ENCODE peak calls at places on chromosomes 11 and 22, in seven cellular contexts. One of them, this sample, is unnamed.

GRCh38 chr11:67442504-67443398 is 525 bp downstream of the CORO1B start:
- DNase-seq in H1: peak
- DNase-seq in trophoblast cell: no peak
- DNase-seq in IMR-90: no peak
- DNase-seq in mesendoderm: peak
- DNase-seq in H9: no peak
- DNase-seq in mesenchymal stem cell: peak
- DNase-seq in this sample: no peak

GRCh38 chr11:27349919-27350318 is 13.1 kb downstream of the CCDC34 start:
- DNase-seq in mesendoderm: no peak
- DNase-seq in IMR-90: no peak
- DNase-seq in H1: no peak
- DNase-seq in H9: no peak
- DNase-seq in trophoblast cell: no peak
- DNase-seq in mesenchymal stem cell: no peak
- DNase-seq in this sample: no peak

GRCh38 chr11:19843106-19843505 is 130.5 kb downstream of the NAV2 start:
- DNase-seq in trophoblast cell: no peak
- DNase-seq in H9: no peak
- DNase-seq in H1: no peak
- DNase-seq in IMR-90: no peak
- DNase-seq in mesendoderm: no peak
- DNase-seq in mesenchymal stem cell: no peak
- DNase-seq in this sample: no peak

GRCh38 chr11:119573858-119574257 is 150.9 kb upstream of the THY1 start:
- DNase-seq in H9: peak
- DNase-seq in mesendoderm: no peak
- DNase-seq in IMR-90: no peak
- DNase-seq in mesenchymal stem cell: no peak
- DNase-seq in H1: no peak
- DNase-seq in trophoblast cell: no peak
- DNase-seq in this sample: no peak

GRCh38 chr22:24434472-24435322 is 7.3 kb downstream of the ADORA2A start:
- DNase-seq in trophoblast cell: no peak
- DNase-seq in mesendoderm: no peak
- DNase-seq in mesenchymal stem cell: peak
- DNase-seq in H1: no peak
- DNase-seq in IMR-90: no peak
- DNase-seq in H9: no peak
- DNase-seq in this sample: no peak

GRCh38 chr11:131977854-131978253 is 607.4 kb downstream of the NTM start:
- DNase-seq in H1: no peak
- DNase-seq in H9: peak
- DNase-seq in mesendoderm: peak
- DNase-seq in IMR-90: peak
- DNase-seq in mesenchymal stem cell: peak
- DNase-seq in trophoblast cell: peak
- DNase-seq in this sample: no peak

GRCh38 chr11:28303477-28304191 is 195.4 kb downstream of the METTL15 start:
- DNase-seq in H9: no peak
- DNase-seq in mesenchymal stem cell: no peak
- DNase-seq in trophoblast cell: no peak
- DNase-seq in IMR-90: peak
- DNase-seq in mesendoderm: no peak
- DNase-seq in H1: no peak
- DNase-seq in this sample: no peak

GRCh38 chr11:131932584-131933360 is 562.4 kb downstream of the NTM start:
- DNase-seq in mesendoderm: no peak
- DNase-seq in IMR-90: no peak
- DNase-seq in trophoblast cell: no peak
- DNase-seq in H1: no peak
- DNase-seq in H9: no peak
- DNase-seq in mesenchymal stem cell: no peak
- DNase-seq in this sample: no peak

GRCh38 chr11:64753380-64754123 is 6.2 kb downstream of the PYGM start:
- DNase-seq in H1: no peak
- DNase-seq in mesendoderm: no peak
- DNase-seq in IMR-90: no peak
- DNase-seq in trophoblast cell: no peak
- DNase-seq in H9: peak
- DNase-seq in mesenchymal stem cell: no peak
- DNase-seq in this sample: no peak

GRCh38 chr11:62708423-62709261 is 1.2 kb downstream of the GNG3 start:
- DNase-seq in H9: peak
- DNase-seq in IMR-90: no peak
- DNase-seq in mesendoderm: peak
- DNase-seq in mesenchymal stem cell: no peak
- DNase-seq in H1: peak
- DNase-seq in trophoblast cell: no peak
- DNase-seq in this sample: no peak

GRCh38 chr11:28289444-28289843 is 181.3 kb downstream of the METTL15 start:
- DNase-seq in H9: no peak
- DNase-seq in trophoblast cell: no peak
- DNase-seq in H1: no peak
- DNase-seq in mesendoderm: peak
- DNase-seq in IMR-90: no peak
- DNase-seq in mesenchymal stem cell: no peak
- DNase-seq in this sample: no peak

GRCh38 chr22:48693377-48694135 is 1134.1 kb downstream of the BRD1 start:
- DNase-seq in mesenchymal stem cell: no peak
- DNase-seq in trophoblast cell: no peak
- DNase-seq in H9: no peak
- DNase-seq in mesendoderm: no peak
- DNase-seq in H1: no peak
- DNase-seq in IMR-90: no peak
- DNase-seq in this sample: no peak

GRCh38 chr11:22832315-22833041 is 2.9 kb upstream of the SVIP start:
- DNase-seq in mesenchymal stem cell: peak
- DNase-seq in IMR-90: no peak
- DNase-seq in H1: no peak
- DNase-seq in mesendoderm: no peak
- DNase-seq in H9: no peak
- DNase-seq in trophoblast cell: no peak
- DNase-seq in this sample: no peak

GRCh38 chr11:6932150-6932549 is 5.9 kb downstream of the ZNF215 start:
- DNase-seq in IMR-90: no peak
- DNase-seq in mesendoderm: no peak
- DNase-seq in trophoblast cell: no peak
- DNase-seq in H1: no peak
- DNase-seq in mesenchymal stem cell: no peak
- DNase-seq in H9: no peak
- DNase-seq in this sample: no peak

GRCh38 chr22:26648011-26648497 is 9.3 kb upstream of the MIAT start:
- DNase-seq in IMR-90: no peak
- DNase-seq in mesenchymal stem cell: no peak
- DNase-seq in H1: peak
- DNase-seq in H9: peak
- DNase-seq in trophoblast cell: no peak
- DNase-seq in mesendoderm: peak
- DNase-seq in this sample: peak

GRCh38 chr11:113521737-113522517 is 46.7 kb upstream of the DRD2 start:
- DNase-seq in H9: no peak
- DNase-seq in mesenchymal stem cell: no peak
- DNase-seq in IMR-90: no peak
- DNase-seq in trophoblast cell: no peak
- DNase-seq in H1: no peak
- DNase-seq in mesendoderm: no peak
- DNase-seq in this sample: no peak

GRCh38 chr11:113387605-113388211 is at the start of gene ANKK1:
- DNase-seq in mesenchymal stem cell: no peak
- DNase-seq in H9: peak
- DNase-seq in H1: peak
- DNase-seq in trophoblast cell: peak
- DNase-seq in mesendoderm: peak
- DNase-seq in IMR-90: no peak
- DNase-seq in this sample: peak

GRCh38 chr11:45450189-45450588 is 164.0 kb upstream of the SYT13 start:
- DNase-seq in IMR-90: peak
- DNase-seq in mesenchymal stem cell: no peak
- DNase-seq in mesendoderm: no peak
- DNase-seq in H1: no peak
- DNase-seq in H9: no peak
- DNase-seq in trophoblast cell: no peak
- DNase-seq in this sample: no peak

GRCh38 chr11:117538256-117538655 is 210.6 kb downstream of the CEP164 start:
- DNase-seq in H9: no peak
- DNase-seq in mesendoderm: no peak
- DNase-seq in IMR-90: no peak
- DNase-seq in H1: no peak
- DNase-seq in mesenchymal stem cell: no peak
- DNase-seq in trophoblast cell: no peak
- DNase-seq in this sample: no peak

GRCh38 chr22:35219012-35219411 is 38.3 kb upstream of the HMGXB4 start:
- DNase-seq in IMR-90: peak
- DNase-seq in mesendoderm: peak
- DNase-seq in mesenchymal stem cell: peak
- DNase-seq in trophoblast cell: peak
- DNase-seq in H1: no peak
- DNase-seq in H9: no peak
- DNase-seq in this sample: no peak

GRCh38 chr11:80944758-80945157 is 1503.9 kb upstream of the TENM4 start:
- DNase-seq in H1: no peak
- DNase-seq in IMR-90: no peak
- DNase-seq in H9: no peak
- DNase-seq in mesenchymal stem cell: no peak
- DNase-seq in mesendoderm: no peak
- DNase-seq in trophoblast cell: no peak
- DNase-seq in this sample: no peak
- H2AK5ac ChIP-seq in H1: no peak
- H2AK5ac ChIP-seq in IMR-90: no peak
- H2AK5ac ChIP-seq in H9: no peak
- H2AK5ac ChIP-seq in mesenchymal stem cell: no peak
- H2AK5ac ChIP-seq in mesendoderm: no peak
- H2AK5ac ChIP-seq in trophoblast cell: no peak
- H2AK5ac ChIP-seq in this sample: no peak

GRCh38 chr11:92123540-92123939 is 101.1 kb upstream of the FAT3 start:
- DNase-seq in H1: no peak
- DNase-seq in H9: no peak
- DNase-seq in trophoblast cell: no peak
- DNase-seq in IMR-90: peak
- DNase-seq in mesendoderm: no peak
- DNase-seq in mesenchymal stem cell: peak
- DNase-seq in this sample: no peak

GRCh38 chr11:92128026-92128425 is 96.6 kb upstream of the FAT3 start:
- DNase-seq in IMR-90: no peak
- DNase-seq in mesenchymal stem cell: no peak
- DNase-seq in trophoblast cell: no peak
- DNase-seq in mesendoderm: no peak
- DNase-seq in H9: no peak
- DNase-seq in H1: no peak
- DNase-seq in this sample: no peak

GRCh38 chr11:92122561-92122960 is 102.1 kb upstream of the FAT3 start:
- DNase-seq in H1: no peak
- DNase-seq in mesenchymal stem cell: no peak
- DNase-seq in trophoblast cell: no peak
- DNase-seq in mesendoderm: no peak
- DNase-seq in H9: no peak
- DNase-seq in IMR-90: no peak
- DNase-seq in this sample: no peak

GRCh38 chr11:92129811-92130210 is 94.8 kb upstream of the FAT3 start:
- DNase-seq in mesenchymal stem cell: no peak
- DNase-seq in IMR-90: no peak
- DNase-seq in mesendoderm: no peak
- DNase-seq in trophoblast cell: no peak
- DNase-seq in H1: no peak
- DNase-seq in H9: no peak
- DNase-seq in this sample: no peak

DNA sequence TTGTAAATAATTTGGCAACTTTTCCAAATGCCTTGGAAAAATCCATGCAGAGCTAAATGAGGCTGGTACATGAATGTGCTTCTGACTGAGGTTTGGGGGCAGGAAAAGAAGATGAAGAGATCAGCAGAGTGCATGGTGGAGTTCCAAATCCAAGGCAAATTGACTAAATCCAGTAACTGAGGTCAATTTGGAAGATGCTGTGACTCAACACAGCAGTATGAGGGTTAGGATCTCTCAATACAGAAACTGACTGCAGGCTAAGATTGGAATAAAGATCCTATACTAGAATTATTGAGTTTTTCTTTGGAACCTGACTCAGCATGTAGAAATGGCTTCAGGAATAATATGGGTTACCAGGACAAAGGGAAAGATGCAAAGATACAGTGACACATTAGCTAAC is 99.3 kb upstream of the FAT3 start:
- DNase-seq in mesenchymal stem cell: no peak
- DNase-seq in H1: no peak
- DNase-seq in trophoblast cell: no peak
- DNase-seq in IMR-90: no peak
- DNase-seq in mesendoderm: no peak
- DNase-seq in H9: no peak
- DNase-seq in this sample: no peak
- H2AK5ac ChIP-seq in mesenchymal stem cell: no peak
- H2AK5ac ChIP-seq in H1: no peak
- H2AK5ac ChIP-seq in trophoblast cell: no peak
- H2AK5ac ChIP-seq in IMR-90: no peak
- H2AK5ac ChIP-seq in mesendoderm: no peak
- H2AK5ac ChIP-seq in H9: no peak
- H2AK5ac ChIP-seq in this sample: no peak

DNA sequence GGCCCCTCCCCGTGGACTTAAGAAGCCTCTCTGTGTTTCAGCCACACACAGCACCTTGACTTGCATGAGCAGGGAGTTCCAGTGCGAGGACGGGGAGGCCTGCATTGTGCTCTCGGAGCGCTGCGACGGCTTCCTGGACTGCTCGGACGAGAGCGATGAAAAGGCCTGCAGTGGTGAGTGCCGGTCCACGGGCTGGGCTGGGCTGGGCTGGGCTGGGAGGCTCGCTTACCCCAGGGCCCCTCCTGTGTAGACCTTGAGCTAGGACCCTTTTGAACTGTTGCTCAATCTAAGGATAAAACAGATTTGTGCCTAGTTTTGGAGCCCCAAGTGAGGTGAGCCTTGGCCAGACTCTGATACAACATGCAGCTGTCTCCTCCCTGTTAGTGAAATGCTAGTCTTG is 151.4 kb upstream of the SORL1-AS1 start:
- DNase-seq in mesenchymal stem cell: no peak
- DNase-seq in H1: no peak
- DNase-seq in IMR-90: no peak
- DNase-seq in H9: no peak
- DNase-seq in trophoblast cell: no peak
- DNase-seq in mesendoderm: no peak
- DNase-seq in this sample: no peak
- H2AK5ac ChIP-seq in mesenchymal stem cell: no peak
- H2AK5ac ChIP-seq in H1: no peak
- H2AK5ac ChIP-seq in IMR-90: peak
- H2AK5ac ChIP-seq in H9: no peak
- H2AK5ac ChIP-seq in trophoblast cell: no peak
- H2AK5ac ChIP-seq in mesendoderm: no peak
- H2AK5ac ChIP-seq in this sample: no peak

DNA sequence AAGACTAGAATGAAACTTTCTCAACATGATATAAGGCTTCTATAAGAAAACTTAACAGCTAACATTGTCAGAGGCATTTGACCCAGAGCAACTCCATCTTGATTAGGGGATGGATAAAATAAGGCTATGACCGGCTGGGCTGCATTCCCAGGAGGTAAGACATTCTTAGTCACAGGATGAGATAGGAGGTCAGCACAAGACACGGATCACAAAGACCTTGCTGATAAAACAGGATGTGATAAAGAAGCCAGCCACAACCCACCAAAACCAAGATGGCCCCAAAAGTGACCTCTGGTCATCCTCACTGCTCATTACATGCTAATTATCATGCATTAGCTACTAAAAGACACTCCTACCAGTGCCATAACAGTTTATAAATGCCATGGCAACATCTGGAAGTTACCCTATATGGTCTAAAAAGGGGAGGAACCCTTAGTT is 135.2 kb downstream of the TTC28 start:
- DNase-seq in H1: no peak
- DNase-seq in IMR-90: peak
- DNase-seq in H9: no peak
- DNase-seq in trophoblast cell: peak
- DNase-seq in mesendoderm: peak
- DNase-seq in mesenchymal stem cell: no peak
- DNase-seq in this sample: no peak
- H2AK5ac ChIP-seq in H1: no peak
- H2AK5ac ChIP-seq in IMR-90: no peak
- H2AK5ac ChIP-seq in H9: no peak
- H2AK5ac ChIP-seq in trophoblast cell: no peak
- H2AK5ac ChIP-seq in mesendoderm: no peak
- H2AK5ac ChIP-seq in mesenchymal stem cell: no peak
- H2AK5ac ChIP-seq in this sample: no peak